ENCODE peak calls at places on chromosome 22, in four cellular contexts. T is A549, F is GM12878, X is K562. V is an unnamed sample.

GRCh38 chr22:43560651-43561050 is 148.8 kb downstream of the MPPED1 start:
- DNase-seq in T (no peak), F (no peak), X (no peak), V (no peak)

GRCh38 chr22:47783433-47784366 is 1021.2 kb downstream of the TBC1D22A start:
- DNase-seq in T (no peak), F (no peak), X (no peak), V (no peak)

GRCh38 chr22:22103078-22103593 is 120.5 kb upstream of the TOP3B start:
- DNase-seq in T (peak), F (no peak), X (peak), V (peak)

GRCh38 chr22:45420539-45420938 is 7.0 kb downstream of the RIBC2 start:
- DNase-seq in T (no peak), F (no peak), X (no peak), V (no peak)

GRCh38 chr22:48258841-48259240 is 1496.4 kb downstream of the TBC1D22A start:
- DNase-seq in T (no peak), F (no peak), X (no peak), V (no peak)

GRCh38 chr22:21102659-21103267 is 57.0 kb downstream of the LRRC74B start:
- DNase-seq in T (peak), F (no peak), X (peak), V (peak)

GRCh38 chr22:43066844-43067385 is 22.3 kb downstream of the TTLL1 start:
- DNase-seq in T (no peak), F (no peak), X (no peak), V (no peak)

GRCh38 chr22:43408009-43408408 is 3.8 kb upstream of the MPPED1 start:
- DNase-seq in T (no peak), F (no peak), X (no peak), V (no peak)

GRCh38 chr22:45516923-45517675 is 14.4 kb downstream of the FBLN1 start:
- DNase-seq in T (peak), F (no peak), X (no peak), V (no peak)

GRCh38 chr22:44672632-44673031 is 29.4 kb upstream of the PRR5 start:
- DNase-seq in T (no peak), F (no peak), X (no peak), V (no peak)

GRCh38 chr22:46108564-46109473 is 41.5 kb upstream of the PPARA start:
- DNase-seq in T (peak), F (no peak), X (peak), V (peak)

GRCh38 chr22:20378110-20378509 is 15.8 kb upstream of the ZNF74 start:
- DNase-seq in T (no peak), F (no peak), X (no peak), V (no peak)

GRCh38 chr22:26406118-26406517 is 22.9 kb upstream of the ASPHD2 start:
- DNase-seq in T (peak), F (no peak), X (no peak), V (no peak)

GRCh38 chr22:43118024-43118849 is 7.7 kb downstream of the BIK start:
- DNase-seq in T (no peak), F (no peak), X (no peak), V (peak)

DNA sequence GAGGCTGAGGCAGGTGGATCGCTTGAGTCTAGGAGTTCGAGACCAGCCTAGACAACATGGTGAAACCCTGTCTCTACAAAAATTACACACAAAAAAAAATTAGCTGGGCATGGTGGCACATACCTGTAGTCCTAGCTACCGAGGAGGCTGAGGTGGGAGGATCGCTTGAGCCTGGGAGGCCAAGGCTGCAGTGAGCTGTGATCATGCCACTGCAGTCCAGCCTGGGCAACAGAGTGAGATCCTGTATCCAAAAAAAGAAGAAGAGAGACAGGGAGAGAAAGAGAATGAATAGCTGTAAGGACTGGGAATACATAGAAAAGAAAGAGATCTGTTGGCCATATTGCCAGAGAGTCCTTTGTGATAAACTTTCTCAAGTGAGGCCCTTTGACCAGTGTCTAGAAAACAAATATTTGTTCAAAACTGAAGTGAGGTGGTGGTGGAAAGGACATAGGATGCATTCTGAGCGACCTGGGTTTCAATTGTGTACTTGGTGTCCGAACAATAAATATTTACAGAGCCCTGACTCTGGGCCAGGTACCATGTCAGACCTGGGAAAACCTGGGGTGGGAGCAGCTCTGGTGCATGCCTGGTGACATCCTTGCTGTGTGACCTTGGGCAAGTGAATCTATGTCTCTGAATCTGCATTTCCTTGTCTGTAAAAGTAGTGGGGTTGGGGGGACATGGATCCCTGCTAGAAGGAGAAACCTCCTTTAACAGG is 89.6 kb upstream of the CRYBB3 start:
- DNase-seq in T (no peak), F (no peak), X (no peak), V (no peak)
- TF ChIP-seq MYC in T (no peak), F (no peak), X (no peak), V (no peak)

DNA sequence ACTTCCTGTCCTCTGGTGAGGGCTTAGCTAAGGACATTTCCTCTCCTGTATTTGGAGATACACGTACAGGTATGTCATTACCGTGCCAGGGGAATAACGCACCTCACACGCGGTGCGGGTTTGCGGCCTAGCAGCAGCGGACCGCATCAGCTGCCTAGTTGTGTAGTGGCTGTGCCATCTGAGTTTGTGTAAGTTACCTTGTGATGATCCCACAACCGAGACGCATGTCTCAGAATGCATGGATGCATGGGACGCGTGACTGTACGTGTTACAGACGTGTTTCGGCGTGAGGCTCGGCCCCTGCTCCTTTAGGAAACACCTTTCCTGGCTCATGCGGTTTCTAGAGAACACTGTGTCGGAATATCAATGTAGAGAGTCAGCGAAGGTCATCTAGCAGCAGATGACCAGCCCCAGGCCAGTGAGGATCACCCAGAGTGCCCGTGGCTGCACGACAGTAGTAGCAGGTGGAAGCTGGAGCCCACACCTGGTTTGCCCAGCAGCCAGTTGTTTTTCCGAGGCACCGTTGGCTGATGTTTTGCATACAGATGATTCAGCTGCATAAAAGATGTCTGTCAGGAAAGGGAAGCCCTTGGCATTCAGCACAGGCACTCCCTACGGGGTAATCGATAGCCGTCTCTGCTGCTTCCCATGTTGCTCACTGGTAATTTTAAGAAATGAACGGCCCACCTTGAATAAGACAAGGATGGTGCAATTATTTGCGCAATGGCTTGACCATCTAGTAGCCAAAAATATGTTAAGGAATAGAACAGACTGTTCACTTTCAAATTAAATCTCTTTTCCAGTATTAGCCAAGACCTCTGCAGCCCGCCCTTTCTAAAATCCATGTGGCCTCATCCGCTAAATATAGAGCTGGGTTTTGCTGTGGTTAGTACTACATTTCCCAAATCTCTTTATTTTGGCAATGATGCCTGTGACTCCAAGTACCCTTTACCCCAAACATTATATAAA is 1.0 kb upstream of the CLTCL1 start:
- DNase-seq in T (no peak), F (no peak), X (peak), V (peak)
- TF ChIP-seq MYC in T (no peak), F (no peak), X (peak), V (no peak)

DNA sequence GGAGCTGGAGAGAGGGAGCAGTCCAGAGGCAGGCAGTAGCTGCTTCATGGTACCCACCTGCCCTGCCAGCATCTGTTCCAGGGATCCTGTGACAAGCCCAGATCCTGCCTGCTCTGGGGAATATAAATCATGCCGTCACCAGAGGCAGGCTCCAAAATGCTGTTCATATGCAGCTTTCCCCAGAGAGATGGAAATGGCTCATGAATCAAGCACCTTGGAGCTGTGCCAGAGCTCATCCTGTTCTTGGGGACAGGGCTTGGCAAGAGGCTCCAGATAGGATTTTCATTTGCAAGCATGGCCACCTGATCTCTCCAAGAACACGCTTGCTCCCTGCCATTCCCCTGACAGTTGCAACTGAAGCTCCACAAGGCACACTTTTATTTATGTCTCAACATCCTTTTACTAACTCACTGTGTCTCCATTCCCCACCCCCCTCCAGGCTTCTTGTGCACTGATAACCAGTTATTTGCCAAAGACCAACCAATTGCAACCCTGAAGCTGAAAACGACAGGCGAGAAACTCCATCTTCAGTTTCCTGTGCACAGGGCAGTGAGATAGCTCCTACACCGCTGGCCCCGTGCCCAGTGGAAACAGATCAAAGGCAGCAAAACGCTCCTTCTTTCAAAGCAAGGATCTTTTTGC is 115.8 kb upstream of the PITPNB start:
- DNase-seq in T (no peak), F (no peak), X (peak), V (no peak)
- TF ChIP-seq MYC in T (no peak), F (no peak), X (no peak), V (no peak)

DNA sequence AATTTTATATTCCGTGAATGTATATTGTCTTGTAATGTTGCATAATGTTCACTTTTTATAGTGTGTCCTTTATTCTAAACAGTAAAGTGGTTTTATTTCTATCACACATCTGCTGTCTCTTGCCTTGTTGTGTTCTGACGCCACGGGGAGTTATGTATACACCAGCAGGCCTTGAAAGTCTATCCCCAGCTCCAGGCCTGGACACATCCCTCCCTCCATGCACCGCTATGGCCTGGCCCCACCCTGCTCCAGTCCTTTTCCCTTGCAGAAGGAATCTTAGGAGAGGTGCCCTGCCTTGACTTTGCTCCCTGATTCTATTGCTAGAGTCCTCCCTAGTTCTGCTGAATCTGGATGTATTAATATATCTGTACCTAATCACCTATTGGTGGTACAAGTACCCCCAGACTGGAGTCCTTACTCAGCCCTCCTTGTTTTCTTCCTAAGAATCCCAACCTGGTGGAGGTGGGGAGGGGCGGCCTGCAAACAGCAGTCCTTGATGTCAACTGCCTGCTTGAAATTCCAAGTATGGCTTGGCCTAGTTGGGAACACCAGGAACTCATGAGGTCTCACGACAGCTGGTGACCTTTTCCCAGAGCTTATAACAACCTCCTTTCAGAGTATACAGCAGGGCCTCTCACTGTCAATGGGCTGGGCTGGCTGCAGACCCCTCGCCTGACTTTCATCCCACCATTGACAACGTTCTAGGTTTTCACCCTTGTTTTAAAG is 61.6 kb downstream of the TIMP3 start:
- DNase-seq in T (no peak), F (no peak), X (no peak), V (no peak)
- TF ChIP-seq MYC in T (no peak), F (no peak), X (no peak), V (no peak)

DNA sequence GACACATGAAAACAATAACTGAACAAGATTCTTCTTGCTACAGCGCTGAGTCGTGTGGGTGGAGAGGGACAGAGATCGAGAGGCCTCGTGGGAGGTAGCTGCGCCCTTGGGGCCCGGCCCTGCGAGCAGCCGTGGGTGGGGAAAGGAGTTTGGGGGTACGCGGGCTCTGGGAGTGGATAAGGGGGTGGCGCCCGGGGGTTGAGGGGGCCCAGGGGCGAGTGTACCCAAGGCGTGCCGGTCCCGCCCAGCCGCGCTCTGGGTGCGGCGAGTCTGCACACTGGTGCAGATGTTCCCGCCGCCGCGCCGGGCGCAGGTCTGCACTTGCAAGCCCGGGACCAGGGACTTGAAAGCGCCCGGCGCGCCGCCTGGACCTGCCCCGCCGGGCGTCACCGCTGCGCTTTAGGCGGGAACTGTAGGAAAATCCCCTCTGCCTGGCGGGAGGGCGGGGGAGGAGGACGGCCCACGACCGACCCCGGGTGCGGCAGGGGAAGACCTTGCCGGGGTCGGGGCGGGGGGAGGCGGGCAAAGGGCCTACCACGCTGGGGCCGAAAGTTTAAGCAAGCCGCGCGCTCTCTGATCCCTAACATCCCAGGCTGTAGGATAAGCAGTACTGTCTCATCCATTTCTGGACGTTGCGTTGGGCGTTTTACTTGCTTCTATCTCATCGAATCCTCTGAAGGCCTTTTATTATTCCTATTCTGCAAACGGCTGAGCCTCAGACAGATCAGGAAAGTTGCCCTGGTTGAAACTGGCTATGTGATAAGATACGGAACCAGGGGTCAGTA is 1.4 kb upstream of the KREMEN1 start:
- DNase-seq in T (peak), F (no peak), X (no peak), V (peak)
- TF ChIP-seq MYC in T (no peak), F (no peak), X (no peak), V (no peak)

GRCh38 chr22:49355206-49355920 is 472.3 kb downstream of the BRD1 start:
- DNase-seq in T (no peak), F (no peak), X (no peak), V (no peak)
- TF ChIP-seq MYC in T (no peak), F (no peak), X (no peak), V (no peak)

DNA sequence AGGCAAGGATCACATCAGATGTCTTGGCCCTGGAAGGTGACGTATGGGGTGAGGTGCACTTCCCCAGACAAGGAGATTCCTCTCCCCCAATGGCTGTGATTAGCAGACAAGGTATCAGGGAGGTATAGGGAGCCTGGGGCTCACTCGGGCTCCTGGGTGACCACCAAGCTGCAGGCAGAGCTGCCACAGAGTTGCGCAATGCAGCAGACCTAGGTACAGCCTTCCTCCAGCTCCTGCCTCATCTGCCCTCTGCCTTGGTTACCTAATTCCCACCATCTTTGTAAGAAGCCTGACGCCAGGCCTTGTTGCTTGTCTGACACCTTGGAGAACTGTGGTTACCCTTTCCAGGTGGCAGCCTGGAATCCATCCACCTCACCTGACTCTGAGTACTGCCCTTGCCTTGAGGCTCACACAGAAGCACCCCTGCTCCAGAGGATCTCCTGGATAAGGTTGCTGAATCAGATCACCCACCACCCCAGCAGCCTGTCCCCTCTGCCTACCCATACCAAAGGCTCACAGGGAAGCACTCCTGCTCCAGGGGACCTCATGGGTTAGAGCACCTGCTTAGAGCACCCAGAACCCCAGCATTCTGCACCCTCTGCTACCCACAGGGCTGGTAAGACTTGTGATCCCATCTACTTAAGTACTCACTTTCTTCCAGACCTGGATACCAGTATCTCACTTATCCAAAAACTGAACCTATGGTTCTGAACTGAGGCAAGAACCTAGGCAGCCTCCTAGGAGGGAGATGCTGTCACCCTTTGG is 40.4 kb downstream of the GAB4 start:
- DNase-seq in T (no peak), F (no peak), X (no peak), V (no peak)
- TF ChIP-seq MYC in T (no peak), F (no peak), X (no peak), V (no peak)

DNA sequence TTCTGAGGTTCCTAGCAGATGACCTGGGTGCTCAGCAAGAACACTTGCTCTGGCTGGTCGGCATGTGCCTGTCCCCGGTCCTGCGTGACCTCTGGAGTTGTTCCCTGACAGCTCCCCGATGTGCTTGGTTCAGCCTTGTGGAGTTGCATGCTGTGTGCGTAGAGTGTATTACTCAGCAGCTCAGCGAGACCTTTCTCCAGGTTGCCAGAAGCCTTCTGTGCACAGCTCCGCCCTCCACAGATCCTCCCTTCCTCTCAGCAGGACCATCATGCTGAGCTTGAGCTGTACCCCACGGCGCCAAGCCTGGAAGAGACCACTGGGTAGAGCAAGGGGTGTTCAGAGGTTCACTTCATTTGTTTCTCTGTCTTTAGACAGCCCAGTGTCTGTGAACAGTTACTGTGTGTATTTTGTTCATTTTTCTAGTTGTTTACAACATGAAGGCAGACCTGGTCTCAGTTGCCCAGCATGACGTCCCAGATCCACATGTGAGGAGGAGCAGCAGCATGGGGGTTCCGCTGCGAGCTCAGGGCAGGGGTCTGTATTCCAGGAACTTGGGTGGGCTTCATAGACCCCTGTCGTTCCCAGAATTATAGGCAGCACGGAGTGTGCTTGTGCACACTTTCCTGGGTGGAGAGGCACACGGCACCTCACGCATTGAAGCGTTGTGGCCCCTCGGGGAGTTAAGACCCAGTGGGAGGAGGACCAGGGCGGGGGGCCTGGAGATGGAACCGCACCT is 148.6 kb downstream of the IGLL1 start:
- DNase-seq in T (peak), F (no peak), X (peak), V (no peak)
- TF ChIP-seq MYC in T (no peak), F (no peak), X (no peak), V (no peak)

GRCh38 chr22:23784215-23784732 is 2.5 kb upstream of the SMARCB1 start:
- DNase-seq in T (no peak), F (no peak), X (no peak), V (no peak)
- TF ChIP-seq MYC in T (no peak), F (no peak), X (no peak), V (no peak)

V was measured in NB4.